ENCODE peak calls at places on chromosomes 12 and 14, in six cellular contexts. H, S, E, U, I and B are unnamed samples.

GRCh38 chr14:49861923-49862673 is 9.5 kb upstream of the NEMF start:
- DNase-seq in I (peak), S (peak), U (peak), E (peak), H (peak), B (peak)

GRCh38 chr12:122449317-122449716 is 26.8 kb upstream of the CLIP1 start:
- DNase-seq in U (peak), I (no peak), S (no peak), E (peak), H (no peak), B (no peak)

GRCh38 chr14:21408152-21408551 is 24.3 kb upstream of the SUPT16H start:
- DNase-seq in H (no peak), U (peak), E (peak), I (no peak), S (no peak), B (no peak)

GRCh38 chr12:12527820-12528296 is 34.8 kb downstream of the DUSP16 start:
- DNase-seq in S (peak), U (no peak), H (no peak), E (no peak), I (peak), B (no peak)

GRCh38 chr12:125996438-125996837 is 931.2 kb downstream of the AACS start:
- DNase-seq in S (no peak), U (no peak), H (no peak), E (no peak), I (no peak), B (no peak)

GRCh38 chr14:103161054-103161397 is 37.8 kb downstream of the TNFAIP2 start:
- DNase-seq in H (no peak), E (no peak), U (peak), S (no peak), I (no peak), B (no peak)

GRCh38 chr12:51434305-51434704 is 9.7 kb downstream of the SLC4A8 start:
- DNase-seq in S (no peak), H (no peak), I (no peak), U (no peak), E (no peak), B (no peak)

GRCh38 chr12:126907900-126908764 is 1358.8 kb upstream of the TMEM132C start:
- DNase-seq in E (no peak), S (no peak), I (no peak), U (no peak), H (no peak), B (no peak)

GRCh38 chr12:132560831-132561783 is 49.3 kb downstream of the LRCOL1 start:
- DNase-seq in I (peak), H (peak), E (peak), U (peak), S (peak), B (peak)

GRCh38 chr12:126719886-126720666 is 1546.9 kb upstream of the TMEM132C start:
- DNase-seq in S (no peak), U (no peak), I (peak), E (no peak), H (no peak), B (no peak)

GRCh38 chr12:114913871-114914801 is 230.2 kb upstream of the TBX3 start:
- DNase-seq in I (no peak), H (no peak), U (peak), S (no peak), E (no peak), B (peak)

GRCh38 chr14:72594099-72594901 is 299.6 kb downstream of the DPF3 start:
- DNase-seq in H (no peak), U (no peak), I (no peak), S (no peak), E (no peak), B (no peak)

GRCh38 chr14:90443161-90444076 is 46.6 kb downstream of the CALM1 start:
- DNase-seq in U (peak), E (no peak), I (no peak), S (no peak), H (no peak), B (peak)

GRCh38 chr14:55212611-55213010 is 21.2 kb upstream of the DLGAP5 start:
- DNase-seq in E (no peak), U (peak), H (no peak), S (no peak), I (no peak), B (no peak)

GRCh38 chr14:55354500-55354899 is 57.1 kb downstream of the ATG14 start:
- DNase-seq in E (peak), U (peak), S (peak), I (peak), H (no peak), B (peak)

GRCh38 chr12:6324936-6325750 is 14.7 kb downstream of the PLEKHG6 start:
- DNase-seq in I (no peak), U (no peak), H (no peak), E (no peak), S (peak), B (no peak)
- H3K27ac ChIP-seq in I (peak), U (no peak), H (peak), E (no peak), S (no peak), B (no peak)

DNA sequence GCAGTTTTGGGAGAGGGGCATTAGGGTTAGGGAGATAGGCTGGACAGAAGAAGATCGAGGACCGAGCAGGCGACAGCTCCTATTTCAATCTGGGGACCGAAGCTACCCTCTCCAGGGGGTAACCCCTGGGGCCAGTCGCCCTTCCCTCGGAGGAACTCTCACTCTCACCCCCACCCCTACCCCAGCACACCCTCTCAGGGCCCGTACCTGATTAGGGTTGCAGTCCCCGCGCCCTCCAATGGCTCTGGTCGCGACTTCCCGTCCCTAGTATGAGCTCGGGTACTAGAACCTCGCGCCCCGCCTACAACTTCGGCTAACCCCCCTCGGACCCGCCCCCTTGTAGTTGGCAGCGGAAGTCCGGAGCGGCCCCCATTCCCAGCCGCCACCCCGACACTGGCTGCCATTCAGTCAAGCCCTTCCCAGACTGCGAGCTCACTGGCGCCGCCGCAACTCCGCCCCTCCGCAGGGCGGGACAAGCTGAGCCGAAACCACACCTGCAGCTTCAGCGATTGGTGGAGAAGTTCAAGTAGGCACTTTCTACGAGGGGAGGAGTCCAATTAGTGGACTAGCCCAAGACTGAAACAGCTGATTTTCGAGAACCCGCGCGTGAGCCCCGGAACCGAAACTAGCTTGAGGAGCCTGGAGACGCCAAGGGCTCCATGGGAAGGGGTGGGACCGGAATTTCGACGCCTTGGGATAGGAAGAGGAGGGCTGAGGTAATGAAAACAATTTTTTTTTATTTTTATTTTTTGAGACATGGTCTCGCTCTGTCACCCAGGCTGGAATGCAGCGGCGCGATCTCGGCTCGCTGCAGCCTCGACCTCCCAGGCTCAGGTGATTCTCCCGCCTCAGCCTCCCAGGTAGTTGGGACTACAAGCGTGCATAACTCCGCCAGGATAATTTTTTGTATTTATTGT is at the start of gene STAT2:
- DNase-seq in S (peak), H (peak), E (peak), U (peak), I (peak), B (peak)
- TF ChIP-seq CTCF in S (no peak), H (peak), E (no peak), U (no peak), I (no peak), B (no peak)

GRCh38 chr12:26668847-26669246 is 164.1 kb downstream of the ITPR2 start:
- DNase-seq in I (no peak), H (no peak), E (no peak), S (no peak), U (no peak), B (no peak)

GRCh38 chr12:26668230-26668629 is 164.8 kb downstream of the ITPR2 start:
- DNase-seq in U (no peak), H (no peak), E (no peak), I (no peak), S (no peak), B (no peak)

GRCh38 chr12:26661399-26661798 is 171.6 kb downstream of the ITPR2 start:
- DNase-seq in E (no peak), H (no peak), I (no peak), U (no peak), S (no peak), B (no peak)

GRCh38 chr12:26666286-26666685 is 166.7 kb downstream of the ITPR2 start:
- DNase-seq in H (no peak), U (no peak), E (no peak), I (no peak), S (no peak), B (no peak)
- H3K4me3 ChIP-seq in H (no peak), U (no peak), E (no peak), I (no peak), S (no peak), B (no peak)

DNA sequence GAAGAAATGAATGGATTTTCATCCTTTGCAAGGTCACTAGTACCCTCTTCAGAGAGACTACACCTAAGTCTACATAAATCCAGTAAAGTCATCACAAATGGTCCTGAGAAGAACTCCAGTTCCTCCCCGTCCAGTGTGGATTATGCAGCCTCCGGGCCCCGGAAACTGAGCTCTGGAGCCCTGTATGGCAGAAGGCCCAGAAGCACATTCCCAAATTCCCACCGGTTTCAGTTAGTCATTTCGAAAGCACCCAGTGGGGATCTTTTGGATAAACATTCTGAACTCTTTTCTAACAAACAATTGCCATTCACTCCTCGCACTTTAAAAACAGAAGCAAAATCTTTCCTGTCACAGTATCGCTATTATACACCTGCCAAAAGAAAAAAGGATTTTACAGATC is 40.8 kb downstream of the SPATA7 start:
- DNase-seq in E (peak), H (no peak), S (no peak), I (no peak), U (no peak), B (no peak)
- H3K27ac ChIP-seq in E (no peak), H (no peak), S (no peak), I (no peak), U (no peak), B (no peak)

GRCh38 chr14:30706704-30707103 is 84.6 kb downstream of the SCFD1 start:
- DNase-seq in E (no peak), S (no peak), U (no peak), I (no peak), H (no peak), B (peak)

GRCh38 chr14:30710870-30711269 is 88.8 kb downstream of the SCFD1 start:
- DNase-seq in H (no peak), I (no peak), S (no peak), U (no peak), E (no peak), B (no peak)

GRCh38 chr14:30709201-30709600 is 87.1 kb downstream of the SCFD1 start:
- DNase-seq in U (no peak), I (no peak), S (no peak), E (no peak), H (no peak), B (no peak)

GRCh38 chr14:30708157-30708556 is 86.0 kb downstream of the SCFD1 start:
- DNase-seq in H (no peak), E (no peak), U (no peak), I (no peak), S (no peak), B (no peak)
- TF ChIP-seq CTCF in H (no peak), E (no peak), U (no peak), I (no peak), S (no peak), B (no peak)

GRCh38 chr14:65412881-65413738 is 580 bp downstream of the FUT8 start:
- DNase-seq in S (no peak), H (peak), E (peak), I (peak), U (peak), B (peak)

GRCh38 chr14:65412189-65412846 is at the start of gene FUT8:
- DNase-seq in E (peak), U (peak), H (peak), I (peak), S (peak), B (peak)

GRCh38 chr14:65408113-65408512 is 4.4 kb upstream of the FUT8 start:
- DNase-seq in I (no peak), U (no peak), E (no peak), S (no peak), H (no peak), B (no peak)

GRCh38 chr14:65411656-65412188 is 808 bp upstream of the FUT8 start:
- DNase-seq in H (peak), U (peak), S (peak), E (peak), I (peak), B (peak)

DNA sequence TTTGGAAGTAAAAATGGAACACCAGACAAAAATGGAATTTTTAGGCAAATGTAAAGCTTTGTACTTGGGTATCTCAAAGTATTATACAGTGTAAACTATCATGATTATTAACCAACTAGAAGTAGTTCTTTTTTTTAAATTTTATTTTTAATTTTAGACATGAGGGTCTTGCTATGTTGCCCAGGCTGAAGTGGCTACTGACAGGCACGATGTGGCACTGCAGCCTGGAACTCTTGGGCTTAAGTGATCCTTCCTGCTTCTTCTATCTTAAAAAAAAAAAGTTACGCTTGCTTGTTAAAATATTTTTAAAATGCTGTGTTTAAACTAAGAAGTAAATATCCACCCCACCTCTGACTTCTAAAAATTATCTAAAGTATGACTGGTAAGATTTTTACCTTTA is 1.9 kb upstream of the FUT8 start:
- DNase-seq in H (no peak), U (no peak), I (no peak), S (no peak), E (no peak), B (no peak)
- H3K4me3 ChIP-seq in H (no peak), U (no peak), I (no peak), S (no peak), E (no peak), B (no peak)